ENCODE peak calls at places on chromosomes 3 and 15, in nine cellular contexts. P is left cardiac atrium, N is upper lobe of right lung, F is breast epithelium, J is fibroblast of lung, S is germinal center, E is thoracic aorta, L is neural crest cell, H is GM12865. I is an unnamed sample.

GRCh38 chr3:25171118-25171912 is 256.7 kb upstream of the RARB start:
- DNase-seq in P (no peak), N (no peak), F (no peak), J (no peak), S (no peak), E (no peak), L (no peak), H (no peak), I (no peak)

GRCh38 chr15:40815042-40815678 is 7.9 kb upstream of the DNAJC17 start:
- DNase-seq in P (peak), N (no peak), F (peak), J (peak), S (no peak), E (no peak), L (no peak), H (no peak), I (peak)

GRCh38 chr3:134367412-134367811 is 6.8 kb downstream of the AMOTL2 start:
- DNase-seq in P (no peak), N (peak), F (peak), J (no peak), S (no peak), E (no peak), L (no peak), H (no peak), I (no peak)

GRCh38 chr3:153210660-153211059 is 48.6 kb downstream of the RAP2B start:
- DNase-seq in P (no peak), N (no peak), F (no peak), J (no peak), S (no peak), E (no peak), L (no peak), H (no peak), I (no peak)

GRCh38 chr3:127037971-127038446 is 55.1 kb downstream of the PLXNA1 start:
- DNase-seq in P (peak), N (peak), F (no peak), J (no peak), S (no peak), E (no peak), L (no peak), H (no peak), I (no peak)

GRCh38 chr3:48142316-48142870 is 45.8 kb downstream of the CDC25A start:
- DNase-seq in P (no peak), N (no peak), F (no peak), J (no peak), S (no peak), E (no peak), L (no peak), H (no peak), I (no peak)

GRCh38 chr3:144054766-144055165 is 83.1 kb downstream of the DIPK2A start:
- DNase-seq in P (no peak), N (no peak), F (no peak), J (no peak), S (no peak), E (no peak), L (no peak), H (no peak), I (no peak)

GRCh38 chr15:25670025-25670554 is 193.0 kb downstream of the ATP10A start:
- DNase-seq in P (peak), N (peak), F (no peak), J (peak), S (no peak), E (no peak), L (peak), H (no peak), I (peak)

GRCh38 chr15:41988896-41989572 is 16.7 kb upstream of the EHD4 start:
- DNase-seq in P (no peak), N (no peak), F (peak), J (no peak), S (no peak), E (no peak), L (no peak), H (no peak), I (no peak)